ENCODE peak calls at places on chromosomes 6 and 20, in nine cellular contexts. I is uterus; L is GM23248; U is cardiac muscle cell; V is SJSA1; F is right atrium auricular region; R is CD4-positive, CD25-positive, alpha-beta regulatory T cell; D is psoas muscle; Q is CD8-positive, alpha-beta memory T cell. B is an unnamed sample. For H3K4me1, the result is how much of the 10 kb centered on the place peaks cover.

GRCh38 chr6:103122766-103123601 is 1729.5 kb downstream of the GRIK2 start:
- DNase-seq in I (no peak), L (peak), U (peak), V (peak), F (no peak), R (no peak), D (no peak), Q (no peak), B (no peak)

GRCh38 chr6:169669889-169670288 is 31.9 kb downstream of the WDR27 start:
- DNase-seq in I (no peak), L (peak), U (no peak), V (no peak), F (peak), R (no peak), D (no peak), Q (no peak), B (peak)

GRCh38 chr20:699811-700338 is 24.3 kb upstream of the SCRT2 start:
- DNase-seq in I (no peak), L (no peak), U (peak), V (no peak), F (no peak), R (no peak), D (peak), Q (no peak), B (peak)

GRCh38 chr6:110188791-110189190 is 8.6 kb downstream of the CDC40 start:
- DNase-seq in I (no peak), L (peak), U (no peak), V (no peak), F (no peak), R (no peak), D (no peak), Q (no peak), B (no peak)

GRCh38 chr20:370977-371754 is 9.4 kb upstream of the TRIB3 start:
- DNase-seq in I (no peak), L (no peak), U (no peak), V (no peak), F (no peak), R (no peak), D (no peak), Q (no peak), B (no peak)

GRCh38 chr20:40766790-40767529 is 77.9 kb upstream of the MAFB start:
- DNase-seq in I (no peak), L (no peak), U (no peak), V (no peak), F (peak), R (no peak), D (no peak), Q (no peak), B (no peak)

GRCh38 chr6:1700283-1700967 is 90.7 kb downstream of the FOXC1 start:
- DNase-seq in I (no peak), L (no peak), U (no peak), V (no peak), F (no peak), R (no peak), D (no peak), Q (no peak), B (no peak)

GRCh38 chr6:34295721-34296120 is 46.9 kb upstream of the SMIM29 start:
- DNase-seq in I (no peak), L (no peak), U (no peak), V (no peak), F (no peak), R (no peak), D (no peak), Q (no peak), B (no peak)

GRCh38 chr6:167090171-167090570 is 32.7 kb upstream of the CCR6 start:
- DNase-seq in I (no peak), L (no peak), U (no peak), V (no peak), F (no peak), R (no peak), D (no peak), Q (no peak), B (no peak)
- H3K4me1 ChIP-seq in I (under half), L (under half), U (under half), V (under half), F (under half), R (half or more), D (under half), Q (under half), B (under half)

DNA sequence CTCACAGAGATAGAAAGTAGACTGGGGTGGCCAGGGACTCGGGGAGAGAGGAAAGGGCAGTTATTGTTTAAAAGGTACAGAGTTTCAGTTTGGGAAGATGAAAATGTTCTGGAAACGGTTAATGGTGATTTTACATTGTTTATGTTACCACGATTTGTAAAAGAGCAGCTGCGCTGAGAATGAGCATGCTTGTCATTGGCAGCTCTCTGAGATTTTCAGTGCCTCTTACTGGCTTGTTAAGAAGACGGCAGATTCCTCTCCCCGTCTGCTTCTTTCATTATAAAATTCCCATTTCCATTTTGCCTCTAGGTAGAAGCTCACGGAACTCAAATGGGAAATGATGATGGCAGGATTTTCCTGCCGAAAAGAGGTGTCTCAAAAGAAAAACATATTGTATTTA is 39.7 kb upstream of the PPP1R3G start:
- DNase-seq in I (no peak), L (no peak), U (no peak), V (no peak), F (no peak), R (no peak), D (no peak), Q (no peak), B (no peak)
- H3K4me3 ChIP-seq in I (no peak), L (no peak), U (no peak), V (no peak), F (no peak), R (no peak), D (no peak), Q (no peak), B (no peak)

GRCh38 chr20:56409946-56410345 is 2.1 kb upstream of the CASS4 start:
- DNase-seq in I (no peak), L (no peak), U (no peak), V (no peak), F (no peak), R (no peak), D (no peak), Q (no peak), B (no peak)
- H3K27ac ChIP-seq in I (no peak), L (peak), U (no peak), V (no peak), F (peak), R (no peak), D (no peak), Q (no peak), B (peak)

GRCh38 chr6:158803733-158804143 is 15.4 kb downstream of the EZR start:
- DNase-seq in I (no peak), L (no peak), U (no peak), V (no peak), F (no peak), R (peak), D (no peak), Q (peak), B (no peak)
- H3K4me1 ChIP-seq in I (under half), L (under half), U (half or more), V (under half), F (half or more), R (half or more), D (under half), Q (half or more), B (under half)

GRCh38 chr20:59191036-59191755 is 27.6 kb downstream of the ZNF831 start:
- DNase-seq in I (no peak), L (no peak), U (no peak), V (no peak), F (peak), R (no peak), D (no peak), Q (no peak), B (no peak)

GRCh38 chr20:59193325-59193724 is 29.7 kb downstream of the ZNF831 start:
- DNase-seq in I (no peak), L (no peak), U (no peak), V (no peak), F (peak), R (no peak), D (no peak), Q (no peak), B (no peak)

GRCh38 chr20:59190509-59190908 is 26.9 kb downstream of the ZNF831 start:
- DNase-seq in I (no peak), L (no peak), U (no peak), V (no peak), F (peak), R (no peak), D (no peak), Q (no peak), B (no peak)

GRCh38 chr20:59192533-59192896 is 28.9 kb downstream of the ZNF831 start:
- DNase-seq in I (no peak), L (no peak), U (no peak), V (no peak), F (peak), R (no peak), D (no peak), Q (no peak), B (no peak)

GRCh38 chr20:59191756-59192532 is 28.3 kb downstream of the ZNF831 start:
- DNase-seq in I (no peak), L (no peak), U (no peak), V (no peak), F (peak), R (no peak), D (no peak), Q (no peak), B (no peak)
- H3K4me3 ChIP-seq in I (no peak), L (no peak), U (no peak), V (no peak), F (no peak), R (no peak), D (no peak), Q (no peak), B (no peak)

GRCh38 chr6:41719796-41720620 is 15.4 kb downstream of the TFEB start:
- DNase-seq in I (no peak), L (no peak), U (no peak), V (no peak), F (no peak), R (no peak), D (peak), Q (no peak), B (no peak)

GRCh38 chr6:41718828-41719227 is 16.6 kb downstream of the TFEB start:
- DNase-seq in I (no peak), L (no peak), U (no peak), V (no peak), F (no peak), R (no peak), D (peak), Q (no peak), B (no peak)

GRCh38 chr6:41723178-41723935 is 12.1 kb downstream of the TFEB start:
- DNase-seq in I (peak), L (peak), U (no peak), V (peak), F (peak), R (no peak), D (peak), Q (no peak), B (peak)

GRCh38 chr6:41721396-41721795 is 14.0 kb downstream of the TFEB start:
- DNase-seq in I (no peak), L (no peak), U (no peak), V (no peak), F (no peak), R (no peak), D (no peak), Q (no peak), B (no peak)

DNA sequence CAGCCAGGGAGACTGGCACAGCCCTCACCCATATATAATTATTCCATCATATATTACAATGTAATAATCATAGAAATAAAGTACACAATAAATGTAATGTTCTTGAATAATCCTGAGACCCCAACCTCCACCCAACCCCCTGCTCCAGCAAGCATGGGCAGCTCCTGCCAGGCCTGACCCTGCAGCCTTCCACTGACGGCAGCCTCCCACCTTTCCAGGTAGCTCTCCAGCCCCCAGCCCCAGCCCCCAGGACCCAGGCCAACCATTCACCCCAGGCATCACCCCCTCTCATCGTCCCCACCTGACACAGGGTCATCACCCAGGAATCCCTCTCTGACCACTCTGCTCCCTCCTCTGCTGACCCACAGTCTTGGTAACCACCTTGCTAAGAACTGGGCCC is 14.6 kb downstream of the TFEB start:
- DNase-seq in I (no peak), L (no peak), U (no peak), V (no peak), F (no peak), R (no peak), D (peak), Q (no peak), B (no peak)
- H3K27ac ChIP-seq in I (no peak), L (no peak), U (no peak), V (no peak), F (peak), R (no peak), D (peak), Q (no peak), B (peak)

GRCh38 chr20:59125332-59125731 is 38.3 kb upstream of the ZNF831 start:
- DNase-seq in I (no peak), L (no peak), U (no peak), V (no peak), F (no peak), R (no peak), D (no peak), Q (no peak), B (no peak)

GRCh38 chr20:59122377-59122932 is 41.2 kb upstream of the ZNF831 start:
- DNase-seq in I (no peak), L (no peak), U (no peak), V (no peak), F (no peak), R (no peak), D (no peak), Q (no peak), B (no peak)

GRCh38 chr20:59123011-59123676 is 40.5 kb upstream of the ZNF831 start:
- DNase-seq in I (no peak), L (no peak), U (no peak), V (no peak), F (no peak), R (no peak), D (no peak), Q (peak), B (no peak)

GRCh38 chr20:59124326-59125029 is 39.1 kb upstream of the ZNF831 start:
- DNase-seq in I (no peak), L (no peak), U (no peak), V (no peak), F (no peak), R (no peak), D (no peak), Q (no peak), B (no peak)

GRCh38 chr20:59123677-59124060 is 40.0 kb upstream of the ZNF831 start:
- DNase-seq in I (no peak), L (no peak), U (no peak), V (no peak), F (no peak), R (no peak), D (no peak), Q (no peak), B (no peak)
- H3K4me1 ChIP-seq in I (under half), L (under half), U (under half), V (under half), F (under half), R (half or more), D (under half), Q (half or more), B (under half)

GRCh38 chr6:90413867-90414266 is 117.2 kb upstream of the BACH2 start:
- DNase-seq in I (peak), L (peak), U (peak), V (no peak), F (no peak), R (peak), D (no peak), Q (peak), B (peak)

GRCh38 chr6:90411292-90411781 is 114.7 kb upstream of the BACH2 start:
- DNase-seq in I (no peak), L (no peak), U (no peak), V (no peak), F (no peak), R (peak), D (no peak), Q (peak), B (no peak)

GRCh38 chr6:90413396-90413795 is 116.8 kb upstream of the BACH2 start:
- DNase-seq in I (no peak), L (no peak), U (no peak), V (no peak), F (no peak), R (no peak), D (no peak), Q (no peak), B (no peak)

GRCh38 chr6:90414352-90414751 is 117.7 kb upstream of the BACH2 start:
- DNase-seq in I (no peak), L (no peak), U (no peak), V (no peak), F (no peak), R (no peak), D (no peak), Q (no peak), B (no peak)

DNA sequence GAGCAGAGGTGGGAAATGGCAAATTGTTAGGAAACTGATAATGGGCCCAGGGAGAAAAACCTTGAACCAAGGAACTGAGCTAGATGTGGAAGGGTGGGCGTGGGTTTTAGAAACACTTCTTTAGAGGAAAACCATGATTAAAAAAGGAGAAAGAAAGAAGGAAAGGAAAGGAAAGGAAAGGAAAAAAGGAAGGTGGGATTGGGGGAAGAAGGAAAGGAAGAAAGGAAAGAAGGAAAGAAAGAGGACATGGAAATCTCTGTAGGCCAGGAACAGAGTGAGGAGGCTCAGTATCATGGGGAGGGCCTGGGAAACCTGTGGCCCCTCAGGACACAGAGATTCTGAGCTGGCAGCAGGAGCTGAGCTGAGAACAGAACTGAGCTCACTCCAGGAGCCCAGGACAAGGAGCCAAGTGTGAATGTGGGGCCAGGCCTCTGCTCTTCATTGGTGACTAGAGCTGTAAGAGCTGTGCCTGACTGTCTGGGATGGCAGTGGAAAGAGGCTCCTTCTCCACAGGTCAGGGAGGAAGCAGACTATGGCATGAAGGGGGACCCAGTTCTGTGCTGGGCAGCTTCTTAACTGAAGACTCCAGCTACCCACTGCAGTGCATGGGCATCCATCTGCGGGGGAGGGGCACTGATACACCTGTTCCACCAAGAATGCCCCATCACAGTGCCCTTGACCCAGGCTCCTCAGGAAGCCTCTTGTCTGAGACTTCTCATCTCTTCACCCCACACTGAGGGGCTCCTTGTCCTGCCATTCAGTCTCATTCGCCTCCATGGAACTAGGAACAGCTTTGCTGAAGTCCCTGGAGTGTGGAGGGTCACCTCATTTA is 116.1 kb upstream of the BACH2 start:
- DNase-seq in I (no peak), L (no peak), U (no peak), V (no peak), F (no peak), R (no peak), D (no peak), Q (no peak), B (no peak)
- H3K4me3 ChIP-seq in I (no peak), L (no peak), U (no peak), V (no peak), F (no peak), R (no peak), D (no peak), Q (no peak), B (no peak)

GRCh38 chr20:32366380-32366779 is 8.2 kb downstream of the ASXL1 start:
- DNase-seq in I (no peak), L (no peak), U (no peak), V (no peak), F (no peak), R (no peak), D (no peak), Q (no peak), B (no peak)

GRCh38 chr20:32365560-32365959 is 7.4 kb downstream of the ASXL1 start:
- DNase-seq in I (no peak), L (peak), U (no peak), V (no peak), F (no peak), R (no peak), D (no peak), Q (no peak), B (no peak)

GRCh38 chr20:32368323-32368722 is 10.2 kb downstream of the ASXL1 start:
- DNase-seq in I (no peak), L (no peak), U (no peak), V (no peak), F (no peak), R (no peak), D (no peak), Q (no peak), B (no peak)

GRCh38 chr20:32370897-32371296 is 12.8 kb downstream of the ASXL1 start:
- DNase-seq in I (no peak), L (no peak), U (no peak), V (no peak), F (no peak), R (no peak), D (no peak), Q (no peak), B (no peak)

GRCh38 chr20:32368930-32369329 is 10.8 kb downstream of the ASXL1 start:
- DNase-seq in I (no peak), L (peak), U (no peak), V (no peak), F (no peak), R (no peak), D (no peak), Q (no peak), B (no peak)
- H3K27ac ChIP-seq in I (no peak), L (no peak), U (no peak), V (no peak), F (no peak), R (peak), D (no peak), Q (no peak), B (no peak)

DNA sequence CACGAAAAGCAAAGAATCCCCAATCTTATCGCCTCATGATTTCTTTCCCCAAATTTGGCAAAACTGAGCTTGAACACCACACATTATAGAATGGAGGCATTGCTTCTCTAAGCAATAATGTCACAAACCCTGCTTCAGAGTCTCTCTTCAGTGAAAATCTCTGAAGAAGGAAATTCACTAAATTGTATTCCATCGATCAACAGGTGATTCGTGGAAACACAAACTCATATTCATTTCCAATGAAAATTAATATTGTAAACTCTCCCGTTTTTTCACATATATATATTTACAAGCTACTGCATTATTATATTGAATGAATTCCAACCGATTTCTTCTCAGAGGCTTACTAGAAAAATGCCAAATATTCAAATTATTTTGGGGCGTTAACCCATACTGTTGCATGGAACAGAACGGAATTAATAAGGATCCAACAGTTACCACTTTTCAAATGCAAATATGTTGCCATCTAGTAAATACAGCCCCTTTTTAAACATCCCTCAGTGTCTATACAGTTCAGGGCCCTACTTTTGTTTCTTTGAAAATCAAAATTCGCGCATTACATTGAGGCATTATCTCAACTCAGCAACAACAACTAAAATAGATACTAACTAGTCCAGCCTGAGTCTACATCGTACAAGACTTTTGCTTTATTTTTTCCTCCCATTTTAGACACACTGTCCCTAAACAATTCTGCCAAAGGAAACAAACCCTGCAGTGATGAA is 1.3 kb downstream of the KIF13A start:
- DNase-seq in I (no peak), L (no peak), U (no peak), V (no peak), F (no peak), R (no peak), D (no peak), Q (no peak), B (no peak)
- H3K4me1 ChIP-seq in I (under half), L (under half), U (under half), V (under half), F (under half), R (under half), D (under half), Q (under half), B (half or more)